ENCODE peak calls at places on chromosome 19, in ten cellular contexts. G is HFF-Myc, H is fibroblast of lung, N is IMR-90, E is WERI-Rb-1, P is dorsolateral prefrontal cortex, F is GM12878, K is transverse colon, Z is right lobe of liver, L is AG04449. Y is an unnamed sample.

GRCh38 chr19:55373993-55374757 is 2.5 kb upstream of the TMEM190 start:
- DNase-seq in G (no peak), H (peak), N (peak), E (no peak), P (no peak), F (no peak), K (no peak), Z (no peak), L (no peak), Y (no peak)

GRCh38 chr19:4373601-4374441 is 26.5 kb downstream of the SH3GL1 start:
- DNase-seq in G (no peak), H (peak), N (peak), E (no peak), P (peak), F (no peak), K (no peak), Z (peak), L (no peak), Y (no peak)

GRCh38 chr19:46124638-46125115 is at the start of gene IGFL3:
- DNase-seq in G (no peak), H (peak), N (peak), E (no peak), P (no peak), F (no peak), K (no peak), Z (no peak), L (no peak), Y (no peak)

GRCh38 chr19:45769821-45770191 is 754 bp upstream of the SIX5 start:
- DNase-seq in G (no peak), H (no peak), N (peak), E (peak), P (peak), F (no peak), K (peak), Z (peak), L (no peak), Y (no peak)

GRCh38 chr19:45768644-45769053 is 403 bp downstream of the SIX5 start:
- DNase-seq in G (no peak), H (peak), N (peak), E (peak), P (no peak), F (no peak), K (peak), Z (no peak), L (no peak), Y (no peak)

GRCh38 chr19:6223461-6224307 is 56.1 kb downstream of the MLLT1 start:
- DNase-seq in G (no peak), H (no peak), N (no peak), E (no peak), P (no peak), F (no peak), K (no peak), Z (peak), L (no peak), Y (no peak)

GRCh38 chr19:54192972-54193371 is 1.9 kb downstream of the TSEN34 start:
- DNase-seq in G (no peak), H (no peak), N (no peak), E (no peak), P (no peak), F (no peak), K (no peak), Z (no peak), L (no peak), Y (no peak)

GRCh38 chr19:15144046-15144646 is 36.9 kb downstream of the SYDE1 start:
- DNase-seq in G (no peak), H (peak), N (no peak), E (no peak), P (no peak), F (no peak), K (no peak), Z (no peak), L (no peak), Y (no peak)

GRCh38 chr19:29303707-29304090 is 90.7 kb upstream of the UQCRFS1 start:
- DNase-seq in G (no peak), H (no peak), N (no peak), E (no peak), P (no peak), F (no peak), K (no peak), Z (no peak), L (no peak), Y (no peak)

GRCh38 chr19:49340069-49340864 is 5.1 kb downstream of the CD37 start:
- DNase-seq in G (no peak), H (no peak), N (no peak), E (peak), P (no peak), F (peak), K (peak), Z (peak), L (no peak), Y (peak)
- H3K4me3 ChIP-seq in G (no peak), H (no peak), N (no peak), E (no peak), P (peak), F (peak), K (peak), Z (peak), L (no peak), Y (peak)

GRCh38 chr19:43774103-43774939 is 6.5 kb downstream of the KCNN4 start:
- DNase-seq in G (no peak), H (peak), N (peak), E (no peak), P (peak), F (no peak), K (peak), Z (peak), L (no peak), Y (peak)
- TF ChIP-seq CTCF in G (peak), H (peak), N (peak), E (no peak), P (peak), F (no peak), K (peak), Z (peak), L (peak), Y (peak)

DNA sequence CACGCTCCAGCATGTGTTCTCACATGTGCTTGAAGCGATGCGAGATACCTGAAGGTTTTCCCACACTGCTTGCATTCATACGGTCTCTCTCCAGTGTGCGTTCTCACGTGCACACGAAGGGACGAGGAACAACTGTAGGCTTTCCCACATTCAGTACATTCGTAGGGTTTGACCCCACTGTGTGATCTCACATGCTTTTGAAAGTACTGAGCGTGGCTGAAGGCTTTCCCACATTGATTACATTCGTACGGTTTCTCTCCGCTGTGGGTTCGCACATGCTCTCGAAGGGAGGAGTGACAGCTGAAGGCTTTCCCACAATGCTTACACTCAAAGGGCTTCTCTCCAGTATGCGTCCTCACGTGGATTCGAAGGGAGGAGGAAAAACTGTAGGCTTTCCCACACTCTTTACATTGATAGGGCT is 11.3 kb downstream of the ZNF77 start:
- DNase-seq in G (no peak), H (no peak), N (no peak), E (no peak), P (no peak), F (no peak), K (no peak), Z (no peak), L (no peak), Y (no peak)
- H3K4me3 ChIP-seq in G (no peak), H (no peak), N (no peak), E (no peak), P (no peak), F (no peak), K (no peak), Z (no peak), L (no peak), Y (no peak)

GRCh38 chr19:11349171-11349570 is 2.9 kb downstream of the CCDC159 start:
- DNase-seq in G (no peak), H (no peak), N (no peak), E (no peak), P (no peak), F (no peak), K (no peak), Z (no peak), L (no peak), Y (no peak)

GRCh38 chr19:11347546-11347945 is 1.2 kb downstream of the CCDC159 start:
- DNase-seq in G (no peak), H (no peak), N (no peak), E (peak), P (no peak), F (no peak), K (no peak), Z (no peak), L (no peak), Y (no peak)

GRCh38 chr19:11342429-11342828 is 3.0 kb upstream of the RAB3D start:
- DNase-seq in G (no peak), H (no peak), N (no peak), E (no peak), P (no peak), F (no peak), K (no peak), Z (no peak), L (no peak), Y (no peak)

GRCh38 chr19:11345122-11345752 is 831 bp downstream of the TMEM205 start:
- DNase-seq in G (no peak), H (peak), N (no peak), E (no peak), P (no peak), F (no peak), K (no peak), Z (peak), L (no peak), Y (no peak)

GRCh38 chr19:11346104-11346940 is at the start of the genes CCDC159 and TMEM205:
- DNase-seq in G (peak), H (peak), N (peak), E (peak), P (peak), F (peak), K (peak), Z (peak), L (peak), Y (peak)
- TF ChIP-seq CTCF in G (no peak), H (no peak), N (peak), E (peak), P (peak), F (peak), K (no peak), Z (no peak), L (peak), Y (no peak)

DNA sequence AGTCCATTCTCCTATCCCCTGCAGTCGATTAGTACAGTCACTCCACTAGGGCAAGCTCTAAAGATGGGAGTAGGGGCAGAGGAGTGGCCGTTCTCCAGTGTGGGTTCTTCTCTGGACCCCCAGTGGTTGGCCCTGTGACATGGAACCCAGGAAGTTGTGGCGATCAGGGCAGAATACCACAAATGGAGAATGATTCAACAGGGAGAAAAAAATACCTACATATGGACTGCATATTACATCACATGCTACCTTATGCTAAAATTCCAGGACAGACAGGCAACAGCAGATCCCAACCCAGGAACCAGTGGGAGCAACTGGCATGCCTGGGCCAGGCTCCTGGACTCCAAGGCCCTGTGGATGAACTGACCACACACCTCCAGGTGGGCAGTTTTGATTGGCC is 20.4 kb downstream of the POU2F2 start:
- DNase-seq in G (no peak), H (peak), N (peak), E (no peak), P (no peak), F (no peak), K (no peak), Z (no peak), L (no peak), Y (no peak)
- H3K4me3 ChIP-seq in G (no peak), H (no peak), N (no peak), E (no peak), P (no peak), F (no peak), K (no peak), Z (no peak), L (no peak), Y (no peak)

Y was measured in retinal pigment epithelial cell.